ENCODE peak calls at places on chromosomes 2 and 18, in five cellular contexts. F is cardiac fibroblast; L is activated naive CD4-positive, alpha-beta T cell; S is stimulated activated CD4-positive, alpha-beta T cell treated with anti-CD3 and anti-CD28 coated beads, Interleukin-2, amount 100 ng/mL, for 24 hours; C is left ventricle myocardium inferior. J is an unnamed sample.

GRCh38 chr2:128405981-128406601 is 87.4 kb upstream of the HS6ST1 start:
- DNase-seq in F (no peak), L (no peak), S (peak), C (no peak), J (no peak)

GRCh38 chr18:23226930-23227728 is 91.8 kb downstream of the CABLES1 start:
- DNase-seq in F (peak), L (no peak), S (no peak), C (peak), J (no peak)

GRCh38 chr2:69134546-69134945 is 121.6 kb downstream of the ANTXR1 start:
- DNase-seq in F (no peak), L (no peak), S (no peak), C (no peak), J (no peak)

GRCh38 chr18:13284330-13285027 is 65.9 kb downstream of the LDLRAD4 start:
- DNase-seq in F (no peak), L (no peak), S (peak), C (no peak), J (no peak)

GRCh38 chr2:137980459-137980858 is 16.2 kb downstream of the HNMT start:
- DNase-seq in F (peak), L (no peak), S (no peak), C (no peak), J (no peak)

GRCh38 chr2:168948621-168949212 is 47.6 kb downstream of the G6PC2 start:
- DNase-seq in F (peak), L (no peak), S (no peak), C (no peak), J (no peak)

GRCh38 chr2:45836316-45836715 is 184.8 kb downstream of the PRKCE start:
- DNase-seq in F (no peak), L (no peak), S (no peak), C (no peak), J (no peak)

GRCh38 chr2:237196866-237197618 is 111.4 kb downstream of the COPS8 start:
- DNase-seq in F (no peak), L (no peak), S (no peak), C (no peak), J (no peak)

GRCh38 chr2:121400206-121400605 is 115.2 kb upstream of the TFCP2L1 start:
- DNase-seq in F (peak), L (no peak), S (no peak), C (no peak), J (no peak)

GRCh38 chr2:31270871-31271270 is 36.9 kb downstream of the EHD3 start:
- DNase-seq in F (no peak), L (no peak), S (no peak), C (no peak), J (no peak)

GRCh38 chr2:174051741-174052638 is 86.8 kb upstream of the SP3 start:
- DNase-seq in F (peak), L (no peak), S (no peak), C (no peak), J (no peak)

GRCh38 chr2:190887089-190887488 is 6.5 kb downstream of the GLS start:
- DNase-seq in F (no peak), L (no peak), S (no peak), C (no peak), J (no peak)